ENCODE peak calls at places on chromosome 22, in nine cellular contexts. H, W, N, M, C, B, A, L and Z are unnamed samples.

GRCh38 chr22:24977370-24978230 is 25.1 kb downstream of the KIAA1671 start:
- DNase-seq in L (no peak), N (no peak), H (no peak), A (peak), W (no peak), M (no peak), B (no peak), C (no peak), Z (no peak)

GRCh38 chr22:37254867-37255233 is 10.8 kb upstream of the RAC2 start:
- DNase-seq in H (no peak), N (no peak), W (no peak), A (no peak), L (no peak), M (no peak), B (no peak), C (no peak), Z (no peak)

GRCh38 chr22:45671051-45671782 is 417 bp upstream of the ATXN10 start:
- DNase-seq in N (peak), M (no peak), B (peak), A (no peak), W (peak), C (no peak), L (no peak), H (no peak), Z (peak)

GRCh38 chr22:39797528-39798147 is 95.9 kb downstream of the ENTHD1 start:
- DNase-seq in N (no peak), L (no peak), B (no peak), W (no peak), M (no peak), A (no peak), C (no peak), H (no peak), Z (no peak)

GRCh38 chr22:31230871-31231621 is 18.9 kb downstream of the LIMK2 start:
- DNase-seq in A (no peak), H (no peak), M (peak), N (peak), C (peak), L (no peak), B (peak), W (no peak), Z (no peak)

GRCh38 chr22:33851240-33851639 is 69.0 kb downstream of the LARGE1 start:
- DNase-seq in N (no peak), W (no peak), L (no peak), H (no peak), C (no peak), M (no peak), A (no peak), B (no peak), Z (no peak)

GRCh38 chr22:50460942-50461341 is 13.9 kb downstream of the SBF1 start:
- DNase-seq in B (no peak), M (no peak), N (no peak), C (no peak), L (no peak), W (no peak), A (no peak), H (no peak), Z (no peak)

GRCh38 chr22:48901324-48901723 is 926.3 kb downstream of the BRD1 start:
- DNase-seq in L (no peak), H (no peak), C (no peak), N (no peak), W (no peak), A (no peak), B (no peak), M (no peak), Z (no peak)

GRCh38 chr22:41405588-41405987 is 23.8 kb downstream of the TEF start:
- DNase-seq in L (no peak), B (no peak), M (no peak), A (no peak), N (no peak), H (no peak), W (no peak), C (no peak), Z (no peak)

GRCh38 chr22:49429066-49429465 is 398.6 kb downstream of the BRD1 start:
- DNase-seq in C (no peak), L (no peak), B (no peak), M (no peak), N (no peak), H (no peak), A (no peak), W (no peak), Z (no peak)

GRCh38 chr22:39349506-39349966 is 255 bp upstream of the SYNGR1 start:
- DNase-seq in L (no peak), C (no peak), N (peak), M (no peak), H (no peak), W (peak), A (no peak), B (peak), Z (peak)

GRCh38 chr22:21003782-21004181 is 1.9 kb upstream of the THAP7 start:
- DNase-seq in N (no peak), A (peak), M (no peak), L (no peak), C (no peak), B (no peak), W (no peak), H (no peak), Z (no peak)

GRCh38 chr22:42747701-42748513 is 27.2 kb upstream of the A4GALT start:
- DNase-seq in W (no peak), M (no peak), N (no peak), L (no peak), H (no peak), A (no peak), C (no peak), B (no peak), Z (no peak)

GRCh38 chr22:44450503-44450902 is 47.5 kb downstream of the RTL6 start:
- DNase-seq in M (no peak), L (no peak), H (no peak), N (no peak), B (no peak), C (no peak), A (no peak), W (no peak), Z (no peak)

GRCh38 chr22:44891293-44891747 is 118.5 kb downstream of the PHF21B start:
- DNase-seq in M (no peak), A (no peak), H (no peak), B (no peak), N (no peak), W (no peak), L (no peak), C (no peak), Z (peak)